ENCODE peak calls at places on chromosomes 3 and 15, in four cellular contexts. T, D, K and E are unnamed samples.

GRCh38 chr3:15329058-15330005 is 3.1 kb downstream of the SH3BP5 start:
- DNase-seq in T (no peak), D (no peak), K (peak), E (peak)

GRCh38 chr3:8990266-8991215 is 27.3 kb upstream of the RAD18 start:
- DNase-seq in T (no peak), D (no peak), K (no peak), E (no peak)

GRCh38 chr3:19725000-19725399 is 209.0 kb downstream of the EFHB start:
- DNase-seq in T (no peak), D (no peak), K (no peak), E (no peak)

GRCh38 chr3:33722626-33723370 is 4.7 kb upstream of the CLASP2 start:
- DNase-seq in T (no peak), D (no peak), K (no peak), E (no peak)

GRCh38 chr3:194450341-194450740 is 36.5 kb downstream of the ATP13A3 start:
- DNase-seq in T (no peak), D (no peak), K (no peak), E (peak)

GRCh38 chr3:193768069-193768391 is 175.0 kb downstream of the OPA1 start:
- DNase-seq in T (no peak), D (no peak), K (peak), E (peak)

GRCh38 chr3:169495569-169495968 is 167.9 kb downstream of the MECOM start:
- DNase-seq in T (no peak), D (no peak), K (no peak), E (peak)

GRCh38 chr15:58447244-58448010 is 15.6 kb downstream of the LIPC start:
- DNase-seq in T (no peak), D (no peak), K (no peak), E (no peak)

GRCh38 chr3:57006949-57007419 is 53.5 kb upstream of the SPATA12 start:
- DNase-seq in T (no peak), D (no peak), K (no peak), E (peak)

GRCh38 chr15:53522878-53523455 is 236.5 kb downstream of the WDR72 start:
- DNase-seq in T (no peak), D (no peak), K (peak), E (peak)

GRCh38 chr15:78915341-78916087 is 29.3 kb downstream of the CTSH start:
- DNase-seq in T (no peak), D (no peak), K (no peak), E (peak)

GRCh38 chr3:95302044-95302443 is 1239.2 kb downstream of the NSUN3 start:
- DNase-seq in T (no peak), D (no peak), K (no peak), E (no peak)